ENCODE peak calls at places on chromosomes 12 and 14, in seven cellular contexts. G is endodermal cell; C is heart left ventricle; A is psoas muscle; D is sigmoid colon; O is OCI-LY7; Z is CD4-positive, alpha-beta T cell. I is an unnamed sample.
A peak's percentile ranks its signal among the peaks of the same experiment; 100 is the strongest.

GRCh38 chr12:100138048-100138907 is 4.4 kb downstream of the BLTP3B start:
- DNase-seq in G (no peak), C (no peak), A (no peak), D (no peak), O (peak; percentile 59), Z (no peak), I (no peak)

GRCh38 chr12:62537544-62537943 is 70.9 kb downstream of the MON2 start:
- DNase-seq in G (no peak), C (peak; percentile 38), A (no peak), D (no peak), O (no peak), Z (no peak), I (no peak)

GRCh38 chr12:119989619-119990381 is 764 bp downstream of the BICDL1 start:
- DNase-seq in G (peak; percentile 97), C (peak; percentile 81), A (peak; percentile 85), D (peak; percentile 73), O (peak; percentile 75), Z (peak; percentile 59), I (peak; percentile 87)

GRCh38 chr14:68199465-68200145 is 380.0 kb downstream of the RAD51B start:
- DNase-seq in G (peak; percentile 72), C (peak; percentile 54), A (no peak), D (peak; percentile 84), O (no peak), Z (no peak), I (no peak)

GRCh38 chr12:42985506-42985905 is 396.0 kb upstream of the PRICKLE1 start:
- DNase-seq in G (peak; percentile 92), C (no peak), A (no peak), D (no peak), O (no peak), Z (no peak), I (no peak)

GRCh38 chr12:79983969-79984629 is 49.2 kb upstream of the PPP1R12A start:
- DNase-seq in G (no peak), C (no peak), A (no peak), D (no peak), O (no peak), Z (no peak), I (no peak)

GRCh38 chr14:66311935-66312334 is 174.2 kb upstream of the CCDC196 start:
- DNase-seq in G (no peak), C (no peak), A (no peak), D (no peak), O (no peak), Z (no peak), I (no peak)

GRCh38 chr14:32319368-32320049 is 9.6 kb upstream of the AKAP6 start:
- DNase-seq in G (no peak), C (no peak), A (no peak), D (no peak), O (no peak), Z (no peak), I (no peak)

GRCh38 chr12:47094804-47095203 is 15.0 kb upstream of the AMIGO2 start:
- DNase-seq in G (no peak), C (no peak), A (no peak), D (no peak), O (no peak), Z (no peak), I (no peak)

GRCh38 chr12:99619389-99620158 is 28.0 kb upstream of the GARIN6 start:
- DNase-seq in G (peak; percentile 82), C (no peak), A (no peak), D (no peak), O (peak; percentile 67), Z (no peak), I (no peak)

GRCh38 chr12:103640831-103641230 is 53.8 kb downstream of the STAB2 start:
- DNase-seq in G (no peak), C (no peak), A (no peak), D (no peak), O (no peak), Z (no peak), I (peak; percentile 27)

GRCh38 chr12:20450591-20450990 is 82.3 kb downstream of the PDE3A start:
- DNase-seq in G (no peak), C (no peak), A (no peak), D (no peak), O (no peak), Z (no peak), I (no peak)

GRCh38 chr14:74302634-74303569 is at the start of gene ABCD4:
- DNase-seq in G (peak; percentile 99), C (peak; percentile 96), A (peak; percentile 96), D (peak; percentile 96), O (peak; percentile 94), Z (peak; percentile 76), I (peak; percentile 89)

GRCh38 chr14:33922125-33922524 is 28.7 kb downstream of the EGLN3 start:
- DNase-seq in G (no peak), C (no peak), A (no peak), D (no peak), O (no peak), Z (no peak), I (no peak)

GRCh38 chr12:31362115-31362758 is 36.3 kb upstream of the SINHCAF start:
- DNase-seq in G (peak; percentile 89), C (no peak), A (no peak), D (no peak), O (peak; percentile 17), Z (no peak), I (no peak)

GRCh38 chr14:67319142-67319541 is 40.5 kb downstream of the ATP6V1D start:
- DNase-seq in G (no peak), C (no peak), A (no peak), D (no peak), O (no peak), Z (no peak), I (no peak)

GRCh38 chr14:75428230-75429104 is 645 bp downstream of the JDP2 start:
- DNase-seq in G (peak; percentile 65), C (peak; percentile 73), A (peak; percentile 79), D (peak; percentile 82), O (peak; percentile 45), Z (no peak), I (no peak)

GRCh38 chr12:50174971-50175715 is 8.0 kb upstream of the CERS5 start:
- DNase-seq in G (no peak), C (no peak), A (no peak), D (no peak), O (peak; percentile 69), Z (no peak), I (peak; percentile 36)

GRCh38 chr12:50072198-50072907 is 12.8 kb upstream of the SMARCD1 start:
- DNase-seq in G (peak; percentile 78), C (no peak), A (no peak), D (no peak), O (no peak), Z (no peak), I (no peak)

GRCh38 chr14:31770271-31770670 is 209.1 kb downstream of the NUBPL start:
- DNase-seq in G (no peak), C (peak; percentile 58), A (peak; percentile 52), D (no peak), O (no peak), Z (no peak), I (no peak)

GRCh38 chr14:103897075-103897947 is 30.9 kb upstream of the TDRD9 start:
- DNase-seq in G (no peak), C (peak; percentile 66), A (no peak), D (peak; percentile 83), O (no peak), Z (no peak), I (no peak)

DNA sequence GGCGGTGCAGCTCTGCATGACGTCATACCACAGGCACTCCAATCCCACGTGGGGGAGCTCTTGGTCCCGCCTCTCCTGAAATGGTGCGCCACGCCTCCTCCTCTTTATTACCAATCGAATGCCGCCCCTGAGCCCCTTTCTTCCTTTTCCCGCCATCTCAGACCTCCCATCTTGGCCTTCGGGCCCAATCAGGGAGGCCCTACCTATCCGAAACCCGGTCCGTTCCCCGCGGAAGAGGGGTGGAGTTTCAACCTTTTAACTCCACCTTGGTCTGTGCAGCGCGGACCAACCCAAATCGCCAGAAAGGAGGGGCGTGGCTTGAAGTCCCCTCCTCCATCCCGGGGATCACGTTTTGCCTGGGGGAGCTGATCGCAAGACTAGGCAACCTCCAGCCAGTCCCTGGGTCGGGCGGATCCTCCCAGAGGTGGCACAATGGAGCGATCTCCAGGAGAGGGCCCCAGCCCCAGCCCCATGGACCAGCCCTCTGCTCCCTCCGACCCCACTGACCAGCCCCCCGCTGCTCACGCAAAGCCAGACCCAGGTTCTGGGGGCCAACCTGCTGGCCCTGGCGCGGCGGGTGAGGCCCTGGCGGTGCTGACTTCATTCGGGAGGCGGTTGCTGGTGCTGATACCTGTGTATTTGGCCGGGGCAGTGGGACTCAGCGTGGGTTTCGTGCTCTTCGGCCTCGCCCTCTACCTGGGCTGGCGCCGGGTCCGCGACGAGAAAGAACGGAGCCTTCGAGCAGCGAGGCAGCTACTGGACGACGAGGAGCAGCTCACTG is at the start of gene ESYT1:
- DNase-seq in G (peak; percentile 100), C (peak; percentile 99), A (peak; percentile 99), D (peak; percentile 100), O (peak; percentile 100), Z (peak; percentile 96), I (peak; percentile 98)
- TF ChIP-seq CTCF in G (no peak), C (no peak), A (no peak), D (no peak), O (no peak), Z (no peak), I (no peak)

GRCh38 chr14:69863083-69863482 is 16.1 kb upstream of the SMOC1 start:
- DNase-seq in G (no peak), C (no peak), A (no peak), D (no peak), O (no peak), Z (no peak), I (no peak)
- TF ChIP-seq CTCF in G (no peak), C (no peak), A (no peak), D (no peak), O (no peak), Z (no peak), I (no peak)

GRCh38 chr12:6772729-6773661 is 675 bp downstream of the LAG3 start:
- DNase-seq in G (peak; percentile 73), C (no peak), A (no peak), D (no peak), O (no peak), Z (no peak), I (peak; percentile 62)
- TF ChIP-seq CTCF in G (no peak), C (no peak), A (no peak), D (no peak), O (no peak), Z (no peak), I (no peak)

GRCh38 chr12:92445253-92446081 is 257.3 kb upstream of the PLEKHG7 start:
- DNase-seq in G (no peak), C (peak; percentile 47), A (no peak), D (no peak), O (peak; percentile 98), Z (no peak), I (no peak)

GRCh38 chr12:92444763-92445162 is 258.0 kb upstream of the PLEKHG7 start:
- DNase-seq in G (no peak), C (no peak), A (no peak), D (peak; percentile 60), O (peak; percentile 82), Z (no peak), I (no peak)

GRCh38 chr12:92440072-92440471 is 262.7 kb upstream of the PLEKHG7 start:
- DNase-seq in G (no peak), C (no peak), A (no peak), D (no peak), O (no peak), Z (no peak), I (no peak)

GRCh38 chr12:92442782-92443181 is 260.0 kb upstream of the PLEKHG7 start:
- DNase-seq in G (no peak), C (no peak), A (no peak), D (no peak), O (no peak), Z (no peak), I (no peak)

DNA sequence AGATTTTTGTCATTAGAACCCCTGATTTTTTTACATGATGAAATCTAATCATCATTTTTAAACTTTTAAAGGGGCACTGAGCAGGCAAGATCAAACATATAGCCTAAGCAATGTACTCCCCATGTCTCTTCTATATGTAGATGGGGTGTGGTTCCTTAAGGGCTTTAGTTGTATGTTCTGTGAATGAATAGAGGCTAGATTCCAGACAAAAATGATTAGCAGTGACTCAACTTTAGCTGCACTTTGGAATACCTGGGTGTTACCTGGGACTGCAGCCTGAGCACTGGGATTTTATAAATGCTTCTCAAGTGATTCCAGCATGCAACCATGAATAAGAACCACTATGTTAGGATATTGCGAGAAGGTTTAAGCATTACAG is 256.7 kb upstream of the PLEKHG7 start:
- DNase-seq in G (no peak), C (no peak), A (no peak), D (no peak), O (no peak), Z (no peak), I (no peak)
- TF ChIP-seq CTCF in G (no peak), C (no peak), A (no peak), D (no peak), O (no peak), Z (no peak), I (no peak)